ENCODE peak calls at places on chromosome 2, in four cellular contexts. W, I, Y and N are unnamed samples.

GRCh38 chr2:417662-418061 is 129.8 kb upstream of the ALKAL2 start:
- DNase-seq in Y (no peak), I (no peak), W (no peak), N (no peak)

GRCh38 chr2:31534636-31535035 is 46.1 kb downstream of the SRD5A2 start:
- DNase-seq in W (peak; percentile 84), I (no peak), Y (no peak), N (no peak)

GRCh38 chr2:98348066-98348561 is 1.9 kb downstream of the CNGA3 start:
- DNase-seq in I (no peak), Y (peak; percentile 30), W (peak; percentile 32), N (peak; percentile 95)

GRCh38 chr2:240163056-240163714 is 22.7 kb upstream of the OTOS start:
- DNase-seq in W (no peak), I (no peak), Y (no peak), N (no peak)

GRCh38 chr2:148876589-148877402 is 1.8 kb downstream of the KIF5C start:
- DNase-seq in Y (peak; percentile 90), W (no peak), I (no peak), N (peak; percentile 98)

GRCh38 chr2:121579326-121579725 is 48.6 kb downstream of the RNU4ATAC start:
- DNase-seq in Y (no peak), I (no peak), W (no peak), N (peak; percentile 45)

GRCh38 chr2:23803965-23804542 is 122.9 kb downstream of the ATAD2B start:
- DNase-seq in I (peak; percentile 53), Y (no peak), W (peak; percentile 21), N (peak; percentile 63)

GRCh38 chr2:105873721-105874120 is 129.0 kb downstream of the NCK2 start:
- DNase-seq in Y (peak; percentile 27), I (peak; percentile 89), W (no peak), N (peak; percentile 37)

GRCh38 chr2:157438907-157439791 is 4.7 kb downstream of the CYTIP start:
- DNase-seq in Y (no peak), I (no peak), W (no peak), N (no peak)

GRCh38 chr2:23200460-23201113 is 184.4 kb upstream of the KLHL29 start:
- DNase-seq in I (no peak), Y (no peak), W (peak; percentile 73), N (no peak)

GRCh38 chr2:111618577-111618930 is 265.4 kb downstream of the ANAPC1 start:
- DNase-seq in I (no peak), Y (no peak), W (no peak), N (no peak)

GRCh38 chr2:47783491-47784330 is 766 bp downstream of the MSH6 start:
- DNase-seq in I (peak; percentile 32), Y (peak; percentile 79), W (peak; percentile 73), N (peak; percentile 88)

GRCh38 chr2:61431345-61431744 is 39.5 kb downstream of the USP34 start:
- DNase-seq in I (no peak), Y (no peak), W (no peak), N (no peak)

GRCh38 chr2:25041307-25041927 is 459 bp upstream of the EFR3B start:
- DNase-seq in I (peak; percentile 32), Y (peak; percentile 75), W (peak; percentile 74), N (peak; percentile 84)

GRCh38 chr2:101578671-101579070 is 103.8 kb upstream of the RFX8 start:
- DNase-seq in I (no peak), Y (no peak), W (no peak), N (no peak)

GRCh38 chr2:18949871-18950597 is 360.7 kb upstream of the NT5C1B start:
- DNase-seq in Y (no peak), W (peak; percentile 70), I (peak; percentile 93), N (no peak)

GRCh38 chr2:116696223-116696622 is 1118.3 kb upstream of the DDX18 start:
- DNase-seq in W (no peak), I (no peak), Y (no peak), N (no peak)

GRCh38 chr2:101741775-101742520 is 44.4 kb downstream of the MAP4K4 start:
- DNase-seq in Y (peak; percentile 43), W (no peak), I (no peak), N (peak; percentile 89)

GRCh38 chr2:150469706-150470105 is 17.8 kb downstream of the RND3 start:
- DNase-seq in W (no peak), I (peak; percentile 23), Y (no peak), N (no peak)

GRCh38 chr2:160650196-160651108 is 156.8 kb upstream of the RBMS1 start:
- DNase-seq in I (no peak), W (peak; percentile 93), Y (no peak), N (no peak)

GRCh38 chr2:63698825-63699548 is 110.2 kb downstream of the MDH1 start:
- DNase-seq in I (peak; percentile 79), Y (peak; percentile 20), W (peak; percentile 66), N (peak; percentile 96)

GRCh38 chr2:46648141-46648742 is 168.9 kb downstream of the TMEM247 start:
- DNase-seq in Y (no peak), W (peak; percentile 78), I (peak; percentile 53), N (no peak)

GRCh38 chr2:100422320-100422719 is 4.9 kb upstream of the CHST10 start:
- DNase-seq in I (peak; percentile 36), W (peak; percentile 65), Y (no peak), N (peak; percentile 61)

GRCh38 chr2:215535726-215536125 is 99.9 kb upstream of the FN1 start:
- DNase-seq in W (peak; percentile 40), Y (no peak), I (no peak), N (no peak)

DNA sequence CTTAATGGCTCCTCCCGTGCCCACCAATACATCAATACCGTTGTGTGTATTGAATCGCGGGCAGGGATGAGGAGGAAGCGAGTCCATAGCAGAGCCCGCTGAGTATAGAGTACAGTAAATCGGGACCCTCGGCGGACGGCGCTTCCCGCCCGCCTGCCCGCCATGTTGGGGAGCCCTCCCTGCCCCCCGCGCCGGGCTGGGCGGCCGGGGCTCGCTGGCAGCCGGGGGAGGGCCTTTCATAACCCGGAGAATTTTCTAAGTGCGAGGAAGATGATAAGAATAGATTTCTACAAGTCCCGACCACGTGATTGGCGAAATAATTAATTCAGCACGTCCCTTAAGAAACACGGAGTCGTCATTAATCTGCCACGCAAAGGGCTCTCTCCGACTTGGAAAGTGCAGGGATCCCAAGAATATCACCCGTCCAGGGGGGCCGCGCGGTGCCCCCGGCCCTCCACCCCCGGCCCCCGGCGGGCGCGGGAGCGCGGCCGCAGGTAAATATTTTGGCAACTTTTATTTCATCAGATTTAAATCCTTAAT is at the start of gene HOXD3:
- DNase-seq in I (no peak), Y (no peak), W (no peak), N (no peak)
- H3K4me3 ChIP-seq in I (no peak within 1 kb of the TSS), Y (no peak within 1 kb of the TSS), W (no peak within 1 kb of the TSS), N (no peak within 1 kb of the TSS)

GRCh38 chr2:5060956-5061355 is 631.2 kb upstream of the SOX11 start:
- DNase-seq in Y (no peak), W (no peak), I (no peak), N (no peak)

GRCh38 chr2:5052905-5053304 is 639.3 kb upstream of the SOX11 start:
- DNase-seq in Y (no peak), W (no peak), I (no peak), N (no peak)

GRCh38 chr2:5057895-5058294 is 634.3 kb upstream of the SOX11 start:
- DNase-seq in Y (no peak), W (no peak), I (no peak), N (no peak)
- H3K4me2 ChIP-seq in Y (no peak overlapping the region), W (no peak overlapping the region), I (no peak overlapping the region), N (no peak overlapping the region)

GRCh38 chr2:219158586-219158985 is 2.0 kb downstream of the NHEJ1 start:
- DNase-seq in Y (no peak), I (peak; percentile 17), W (peak; percentile 59), N (no peak)

GRCh38 chr2:219161097-219161496 is 482 bp upstream of the NHEJ1 start:
- DNase-seq in Y (no peak), I (no peak), W (no peak), N (no peak)

GRCh38 chr2:219159771-219160185 is 837 bp downstream of the NHEJ1 start:
- DNase-seq in W (no peak), Y (no peak), I (no peak), N (no peak)

GRCh38 chr2:219158025-219158424 is 2.6 kb downstream of the NHEJ1 start:
- DNase-seq in Y (no peak), W (no peak), I (no peak), N (no peak)

GRCh38 chr2:219160186-219161017 is at the start of gene NHEJ1:
- DNase-seq in W (peak; percentile 92), Y (peak; percentile 93), I (peak; percentile 89), N (peak; percentile 97)
- H2BK5ac ChIP-seq in W (peak within 1 kb of the TSS; percentile 71), Y (peak within 1 kb of the TSS; percentile 58), I (peak within 1 kb of the TSS; percentile 94), N (peak within 1 kb of the TSS; percentile 96)

DNA sequence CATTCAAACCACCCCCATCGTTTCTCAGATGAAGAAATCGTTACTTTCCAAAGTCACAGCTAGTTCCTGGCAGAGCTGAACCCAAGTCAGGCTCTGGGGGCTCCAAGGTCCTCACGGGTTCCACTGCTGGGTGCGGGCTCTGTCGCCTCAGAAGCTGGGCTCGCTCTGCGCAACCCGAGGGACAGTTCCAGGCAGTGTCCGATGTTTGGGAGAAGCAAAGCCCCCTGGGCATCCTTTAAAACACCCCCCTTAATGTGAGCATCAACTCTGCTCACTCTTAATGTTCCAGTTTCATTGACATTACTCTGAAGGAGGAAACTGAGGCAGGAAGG is 796 bp downstream of the AOX1 start:
- DNase-seq in W (no peak), I (no peak), Y (no peak), N (no peak)
- H3K4me3 ChIP-seq in W (no peak overlapping the region), I (no peak overlapping the region), Y (no peak overlapping the region), N (no peak overlapping the region)

GRCh38 chr2:1819396-1819795 is 75.1 kb upstream of the PXDN start:
- DNase-seq in Y (no peak), I (no peak), W (no peak), N (no peak)

GRCh38 chr2:1816414-1816911 is 72.1 kb upstream of the PXDN start:
- DNase-seq in W (no peak), Y (no peak), I (peak; percentile 56), N (no peak)

GRCh38 chr2:1818811-1819210 is 74.5 kb upstream of the PXDN start:
- DNase-seq in W (no peak), Y (no peak), I (no peak), N (no peak)

GRCh38 chr2:1818404-1818803 is 74.1 kb upstream of the PXDN start:
- DNase-seq in Y (no peak), W (no peak), I (peak; percentile 63), N (no peak)

DNA sequence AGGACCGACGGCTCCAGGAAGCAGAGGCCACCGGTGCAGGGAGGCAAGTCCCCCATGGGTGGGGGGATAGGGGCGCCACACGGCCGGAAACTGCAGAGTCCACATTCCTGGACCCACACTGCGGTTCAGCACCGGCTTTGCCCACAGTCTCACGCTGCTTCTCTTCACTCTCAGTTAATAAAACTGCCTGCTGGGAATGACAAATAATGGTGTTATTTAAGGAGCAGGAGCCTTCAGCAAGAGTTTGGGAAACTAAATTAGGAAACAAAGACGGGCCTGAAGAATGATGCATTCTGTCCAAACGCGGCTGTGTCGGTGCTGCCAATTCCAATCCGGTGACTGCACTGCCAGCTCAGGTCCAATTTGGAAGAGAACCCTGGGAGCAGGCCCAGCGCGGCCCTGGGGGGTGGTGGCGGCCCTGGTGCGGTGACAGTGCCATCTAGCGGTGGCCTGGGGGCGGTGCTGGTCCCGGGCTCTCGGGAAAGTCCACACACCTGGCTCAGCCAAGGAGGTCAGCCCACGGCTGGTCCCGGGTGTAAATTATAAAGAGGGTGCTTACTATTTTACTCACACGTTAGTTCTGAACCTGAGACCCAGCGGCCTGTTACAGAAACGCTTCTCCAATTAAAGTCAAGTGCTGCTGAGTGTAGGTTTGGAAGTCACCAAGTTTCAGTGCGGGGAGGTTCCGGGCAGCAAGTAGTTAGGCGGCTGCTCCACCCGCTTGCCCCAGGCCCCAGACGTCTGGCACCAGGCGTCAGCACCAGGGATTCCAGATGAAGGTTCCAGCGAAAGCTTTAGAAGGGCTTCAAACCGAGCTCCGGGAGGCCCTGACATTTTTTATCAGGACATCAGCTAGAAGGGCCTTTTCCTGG is 73.2 kb upstream of the PXDN start:
- DNase-seq in Y (peak; percentile 53), I (peak; percentile 98), W (peak; percentile 95), N (peak; percentile 85)
- H3K4me2 ChIP-seq in Y (no peak overlapping the region), I (peak overlapping the region; percentile 58), W (peak overlapping the region; percentile 41), N (no peak overlapping the region)